ENCODE peak calls at places on chromosomes 11 and 22, in nine cellular contexts. G, W, J, T, Z, R, A, U and K are unnamed samples.

GRCh38 chr22:50727678-50728522 is 10.1 kb upstream of the ACR start:
- DNase-seq in J (no peak), T (no peak), Z (no peak), W (no peak), U (no peak), R (no peak), G (no peak), A (no peak), K (no peak)

GRCh38 chr11:87456499-87456898 is 418.8 kb downstream of the TMEM135 start:
- DNase-seq in T (no peak), R (no peak), A (no peak), U (no peak), W (no peak), Z (no peak), G (no peak), J (no peak), K (no peak)

GRCh38 chr11:79762271-79762935 is 321.6 kb upstream of the TENM4 start:
- DNase-seq in R (no peak), T (no peak), Z (peak; percentile 36), U (peak; percentile 11), A (no peak), J (no peak), G (peak; percentile 15), W (no peak), K (no peak)

GRCh38 chr11:70078796-70079616 is 889 bp downstream of the ANO1 start:
- DNase-seq in A (peak; percentile 59), Z (no peak), J (no peak), U (peak; percentile 33), R (no peak), T (no peak), W (no peak), G (peak; percentile 36), K (no peak)

GRCh38 chr11:2667940-2668339 is 31.9 kb downstream of the KCNQ1OT1 start:
- DNase-seq in W (no peak), G (no peak), T (no peak), A (no peak), J (no peak), Z (no peak), R (no peak), U (no peak), K (no peak)

GRCh38 chr11:118132385-118133151 is 20.1 kb downstream of the SCN4B start:
- DNase-seq in R (no peak), Z (no peak), W (no peak), T (no peak), G (no peak), A (no peak), U (no peak), J (peak; percentile 43), K (no peak)

GRCh38 chr22:23064381-23065068 is 5.8 kb upstream of the GNAZ start:
- DNase-seq in T (peak; percentile 15), U (no peak), J (no peak), W (no peak), G (no peak), A (peak; percentile 3), R (no peak), Z (no peak), K (no peak)

GRCh38 chr22:31732089-31732829 is 17.7 kb downstream of the PRR14L start:
- DNase-seq in T (no peak), U (no peak), R (no peak), G (no peak), W (no peak), A (no peak), J (no peak), Z (no peak), K (no peak)

GRCh38 chr22:23306926-23307325 is 126.6 kb downstream of the BCR start:
- DNase-seq in J (no peak), W (no peak), T (no peak), G (no peak), U (no peak), Z (no peak), A (no peak), R (no peak), K (no peak)

GRCh38 chr11:71465054-71465453 is 12.1 kb downstream of the NADSYN1 start:
- DNase-seq in R (no peak), A (no peak), G (no peak), Z (no peak), W (no peak), T (no peak), U (no peak), J (no peak), K (no peak)

GRCh38 chr11:112355726-112356125 is 95.1 kb upstream of the PLET1 start:
- DNase-seq in U (peak; percentile 59), W (peak; percentile 3), G (peak; percentile 51), T (peak; percentile 67), R (no peak), Z (peak; percentile 19), A (peak; percentile 46), J (peak; percentile 14), K (peak; percentile 2)

GRCh38 chr22:25497269-25497668 is 67.2 kb upstream of the GRK3 start:
- DNase-seq in J (peak; percentile 62), U (no peak), A (no peak), R (no peak), W (no peak), G (no peak), T (no peak), Z (no peak), K (no peak)

GRCh38 chr11:118914178-118914918 is 11.4 kb downstream of the BCL9L start:
- DNase-seq in W (no peak), Z (no peak), T (peak; percentile 59), G (peak; percentile 77), U (peak; percentile 75), R (no peak), A (no peak), J (peak; percentile 72), K (no peak)

GRCh38 chr11:36146437-36146836 is 142.8 kb downstream of the COMMD9 start:
- DNase-seq in J (peak; percentile 17), T (no peak), U (no peak), A (no peak), G (no peak), W (no peak), R (no peak), Z (no peak), K (no peak)

GRCh38 chr11:78188809-78189724 is at the start of gene USP35:
- DNase-seq in T (no peak), U (no peak), A (no peak), R (no peak), G (no peak), J (no peak), W (no peak), Z (no peak), K (no peak)
- H3K9ac ChIP-seq in T (no peak within 1 kb of the TSS), U (peak within 1 kb of the TSS; percentile 81), A (peak within 1 kb of the TSS; percentile 92), R (peak within 1 kb of the TSS; percentile 65), G (peak within 1 kb of the TSS; percentile 27), J (peak within 1 kb of the TSS; percentile 73), W (peak within 1 kb of the TSS; percentile 64), Z (peak within 1 kb of the TSS; percentile 69), K (peak within 1 kb of the TSS; percentile 63)

DNA sequence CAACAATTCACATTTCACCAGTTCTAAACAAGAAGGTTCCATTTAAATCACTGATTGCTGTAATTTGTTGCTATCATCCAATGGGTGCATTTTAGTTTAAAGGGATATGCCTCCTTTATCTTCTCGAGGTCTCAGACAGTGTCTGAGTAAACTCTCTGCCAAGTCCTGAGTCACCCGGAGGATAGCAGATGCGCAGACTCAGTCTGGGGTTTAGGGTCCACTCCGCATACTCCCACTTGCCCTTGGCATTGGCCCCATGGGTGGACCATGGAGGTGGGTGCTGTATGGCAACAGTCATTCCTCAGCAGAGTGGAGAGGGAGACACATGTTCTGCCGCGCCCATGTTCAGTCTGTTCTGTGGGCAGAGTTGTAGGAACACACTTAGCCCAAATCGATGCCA is 65.4 kb upstream of the CRTAM start:
- DNase-seq in T (no peak), G (no peak), W (no peak), J (no peak), U (no peak), Z (peak; percentile 52), R (no peak), A (no peak), K (no peak)
- H3K4me2 ChIP-seq in T (no peak overlapping the region), G (no peak overlapping the region), W (no peak overlapping the region), J (peak overlapping the region; percentile 17), U (no peak overlapping the region), Z (no peak overlapping the region), R (no peak overlapping the region), A (no peak overlapping the region), K (no peak overlapping the region)

GRCh38 chr22:20550851-20551744 is 43.7 kb downstream of the MED15 start:
- DNase-seq in A (no peak), T (peak; percentile 72), J (no peak), R (no peak), U (no peak), G (peak; percentile 59), Z (peak; percentile 54), W (no peak), K (no peak)

GRCh38 chr22:20553947-20554741 is 46.7 kb downstream of the MED15 start:
- DNase-seq in J (no peak), Z (no peak), G (no peak), R (no peak), A (no peak), U (no peak), W (no peak), T (no peak), K (no peak)

GRCh38 chr22:20551805-20552449 is 44.5 kb downstream of the MED15 start:
- DNase-seq in T (no peak), G (no peak), W (no peak), A (no peak), U (no peak), R (no peak), J (no peak), Z (no peak), K (no peak)

GRCh38 chr22:20552450-20552894 is 45.1 kb downstream of the MED15 start:
- DNase-seq in G (no peak), R (no peak), T (no peak), W (no peak), U (no peak), A (no peak), Z (peak; percentile 57), J (no peak), K (no peak)

DNA sequence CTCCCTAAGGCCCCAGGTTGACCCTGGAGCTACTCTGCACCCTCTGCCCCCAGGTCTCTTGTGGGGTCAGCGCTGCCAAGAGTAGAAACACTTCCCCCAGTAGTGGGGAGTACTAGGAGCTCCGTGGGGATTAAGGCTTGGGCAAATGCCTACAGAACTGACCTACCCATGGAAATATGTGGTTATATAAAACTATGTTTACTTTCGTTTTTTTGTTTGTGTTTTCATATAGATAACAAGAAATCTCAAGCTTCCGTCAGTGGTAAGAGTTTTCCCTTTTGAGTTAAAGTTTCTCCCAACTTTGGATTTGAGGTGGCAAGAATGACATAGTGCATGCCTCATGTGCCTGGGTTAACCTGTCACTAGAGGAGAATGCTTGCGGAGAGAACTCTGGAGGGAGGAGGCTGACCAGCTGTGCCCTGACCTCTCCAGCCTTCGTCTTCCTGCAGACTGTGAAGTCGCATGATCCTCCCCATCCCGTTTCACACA is 45.5 kb downstream of the MED15 start:
- DNase-seq in T (no peak), J (no peak), G (no peak), R (no peak), Z (peak; percentile 79), A (no peak), W (no peak), U (no peak), K (no peak)
- H3K9ac ChIP-seq in T (no peak overlapping the region), J (no peak overlapping the region), G (no peak overlapping the region), R (no peak overlapping the region), Z (peak overlapping the region; percentile 65), A (no peak overlapping the region), W (no peak overlapping the region), U (no peak overlapping the region), K (no peak overlapping the region)

GRCh38 chr11:128513915-128514681 is 73.3 kb downstream of the ETS1 start:
- DNase-seq in J (no peak), U (no peak), A (no peak), Z (no peak), T (no peak), G (no peak), R (no peak), W (no peak), K (no peak)
- H3K4me2 ChIP-seq in J (no peak overlapping the region), U (peak overlapping the region; percentile 1), A (peak overlapping the region; percentile 45), Z (peak overlapping the region; percentile 26), T (no peak overlapping the region), G (no peak overlapping the region), R (no peak overlapping the region), W (no peak overlapping the region), K (peak overlapping the region; percentile 8)